ENCODE peak calls at places on chromosomes 6 and 20, in nine cellular contexts. W is SK-N-SH, J is GM13977, E is IMR-90, M is heart left ventricle, P is H9, I is ovary, A is cardiac muscle cell, H is right atrium auricular region. Y is an unnamed sample.

GRCh38 chr20:24948939-24949679 is at the start of gene CST7:
- DNase-seq in W (no peak), J (peak), E (no peak), M (peak), P (peak), I (no peak), A (no peak), H (no peak), Y (no peak)

GRCh38 chr6:217048-217659 is 75.1 kb upstream of the DUSP22 start:
- DNase-seq in W (peak), J (no peak), E (no peak), M (no peak), P (peak), I (no peak), A (peak), H (no peak), Y (peak)

GRCh38 chr6:11538049-11538798 is 675 bp downstream of the TMEM170B start:
- DNase-seq in W (peak), J (peak), E (no peak), M (peak), P (peak), I (peak), A (peak), H (no peak), Y (no peak)

GRCh38 chr20:62980380-62980960 is 26.3 kb downstream of the BHLHE23 start:
- DNase-seq in W (no peak), J (no peak), E (no peak), M (no peak), P (no peak), I (no peak), A (no peak), H (no peak), Y (no peak)

GRCh38 chr6:98579089-98579488 is 255.3 kb upstream of the POU3F2 start:
- DNase-seq in W (no peak), J (no peak), E (no peak), M (no peak), P (no peak), I (no peak), A (no peak), H (no peak), Y (no peak)

GRCh38 chr6:166477647-166478365 is 95.1 kb upstream of the MPC1 start:
- DNase-seq in W (no peak), J (no peak), E (no peak), M (no peak), P (no peak), I (no peak), A (no peak), H (no peak), Y (no peak)

GRCh38 chr20:59835448-59836395 is 97.7 kb downstream of the SYCP2 start:
- DNase-seq in W (peak), J (peak), E (peak), M (peak), P (peak), I (peak), A (peak), H (no peak), Y (peak)

GRCh38 chr20:13147971-13148370 is 73.1 kb upstream of the ISM1 start:
- DNase-seq in W (no peak), J (no peak), E (no peak), M (no peak), P (no peak), I (no peak), A (no peak), H (no peak), Y (no peak)

GRCh38 chr20:14544688-14545087 is 207.3 kb upstream of the FLRT3 start:
- DNase-seq in W (no peak), J (no peak), E (no peak), M (no peak), P (no peak), I (no peak), A (peak), H (no peak), Y (no peak)

GRCh38 chr6:39181333-39181732 is 47.9 kb downstream of the KCNK5 start:
- DNase-seq in W (no peak), J (no peak), E (no peak), M (no peak), P (no peak), I (no peak), A (no peak), H (no peak), Y (no peak)

GRCh38 chr6:38346291-38347079 is 293.2 kb downstream of the BTBD9 start:
- DNase-seq in W (no peak), J (no peak), E (peak), M (no peak), P (no peak), I (no peak), A (no peak), H (no peak), Y (peak)

GRCh38 chr6:53928641-53929339 is 134.0 kb downstream of the LRRC1 start:
- DNase-seq in W (no peak), J (no peak), E (peak), M (no peak), P (no peak), I (no peak), A (no peak), H (no peak), Y (peak)

GRCh38 chr6:36204068-36204753 is 7.7 kb downstream of the BRPF3 start:
- DNase-seq in W (no peak), J (no peak), E (no peak), M (no peak), P (no peak), I (no peak), A (no peak), H (no peak), Y (no peak)

GRCh38 chr6:116931456-116931855 is 54.4 kb downstream of the RFX6 start:
- DNase-seq in W (no peak), J (no peak), E (no peak), M (no peak), P (no peak), I (no peak), A (no peak), H (no peak), Y (no peak)

GRCh38 chr20:58293453-58293852 is 16.1 kb upstream of the RAB22A start:
- DNase-seq in W (peak), J (peak), E (no peak), M (peak), P (peak), I (no peak), A (peak), H (no peak), Y (peak)

GRCh38 chr20:46388201-46388836 is 18.1 kb downstream of the ELMO2 start:
- DNase-seq in W (no peak), J (no peak), E (no peak), M (no peak), P (no peak), I (no peak), A (no peak), H (no peak), Y (no peak)

GRCh38 chr6:52423971-52424381 is 3.8 kb downstream of the EFHC1 start:
- DNase-seq in W (no peak), J (no peak), E (peak), M (peak), P (peak), I (no peak), A (no peak), H (peak), Y (peak)

GRCh38 chr20:20411382-20411781 is 43.5 kb downstream of the INSM1 start:
- DNase-seq in W (no peak), J (no peak), E (no peak), M (no peak), P (no peak), I (no peak), A (no peak), H (no peak), Y (no peak)

GRCh38 chr6:89021629-89022028 is 58.2 kb upstream of the RNGTT start:
- DNase-seq in W (no peak), J (no peak), E (no peak), M (no peak), P (peak), I (no peak), A (no peak), H (no peak), Y (no peak)

GRCh38 chr6:31826793-31827285 is 699 bp upstream of the HSPA1B start:
- DNase-seq in W (no peak), J (peak), E (no peak), M (peak), P (peak), I (peak), A (peak), H (peak), Y (peak)

GRCh38 chr20:41181567-41181966 is 44.2 kb downstream of the PLCG1 start:
- DNase-seq in W (no peak), J (no peak), E (no peak), M (no peak), P (peak), I (no peak), A (no peak), H (peak), Y (no peak)

GRCh38 chr6:119348308-119349040 is 1.1 kb downstream of the MAN1A1 start:
- DNase-seq in W (peak), J (peak), E (peak), M (peak), P (peak), I (peak), A (peak), H (no peak), Y (no peak)

GRCh38 chr6:146905313-146905712 is 298.9 kb upstream of the STXBP5 start:
- DNase-seq in W (peak), J (no peak), E (peak), M (peak), P (no peak), I (no peak), A (no peak), H (no peak), Y (peak)

GRCh38 chr6:123715243-123715863 is 78.6 kb upstream of the TRDN start:
- DNase-seq in W (peak), J (no peak), E (no peak), M (no peak), P (no peak), I (no peak), A (peak), H (no peak), Y (peak)

GRCh38 chr6:138944412-138944811 is 43.6 kb downstream of the REPS1 start:
- DNase-seq in W (no peak), J (peak), E (peak), M (no peak), P (no peak), I (no peak), A (no peak), H (no peak), Y (peak)

GRCh38 chr6:30883476-30883742 is 910 bp upstream of the DDR1 start:
- DNase-seq in W (no peak), J (no peak), E (no peak), M (no peak), P (no peak), I (no peak), A (no peak), H (no peak), Y (no peak)

GRCh38 chr6:141824258-141824795 is 308.4 kb upstream of the GJE1 start:
- DNase-seq in W (no peak), J (no peak), E (no peak), M (no peak), P (no peak), I (no peak), A (peak), H (no peak), Y (no peak)

GRCh38 chr6:33908025-33908424 is 104.2 kb upstream of the MLN start:
- DNase-seq in W (no peak), J (no peak), E (no peak), M (no peak), P (no peak), I (no peak), A (no peak), H (no peak), Y (no peak)

GRCh38 chr6:158026054-158026900 is 44.6 kb downstream of the SYNJ2 start:
- DNase-seq in W (peak), J (peak), E (peak), M (peak), P (peak), I (peak), A (peak), H (peak), Y (peak)

GRCh38 chr6:137892271-137892708 is 25.2 kb downstream of the TNFAIP3 start:
- DNase-seq in W (no peak), J (no peak), E (peak), M (no peak), P (no peak), I (no peak), A (no peak), H (no peak), Y (no peak)

GRCh38 chr6:149897855-149898744 is at the start of gene RAET1E:
- DNase-seq in W (no peak), J (no peak), E (no peak), M (no peak), P (no peak), I (no peak), A (peak), H (peak), Y (peak)

GRCh38 chr20:50048420-50049166 is 64.4 kb downstream of the UBE2V1 start:
- DNase-seq in W (no peak), J (no peak), E (peak), M (peak), P (no peak), I (no peak), A (no peak), H (no peak), Y (peak)

GRCh38 chr20:22381812-22382416 is 202.5 kb downstream of the FOXA2 start:
- DNase-seq in W (no peak), J (no peak), E (no peak), M (no peak), P (no peak), I (no peak), A (no peak), H (no peak), Y (no peak)

GRCh38 chr6:156359912-156360311 is 417.3 kb upstream of the ARID1B start:
- DNase-seq in W (no peak), J (peak), E (no peak), M (no peak), P (peak), I (no peak), A (peak), H (no peak), Y (no peak)

GRCh38 chr20:11274137-11274536 is 600.3 kb upstream of the JAG1 start:
- DNase-seq in W (peak), J (peak), E (peak), M (no peak), P (no peak), I (no peak), A (peak), H (no peak), Y (peak)

GRCh38 chr6:167350322-167350721 is 25.4 kb downstream of the TTLL2 start:
- DNase-seq in W (no peak), J (no peak), E (no peak), M (peak), P (no peak), I (no peak), A (no peak), H (no peak), Y (no peak)

GRCh38 chr20:48451401-48451800 is 376.4 kb downstream of the PREX1 start:
- DNase-seq in W (no peak), J (no peak), E (no peak), M (no peak), P (no peak), I (no peak), A (no peak), H (no peak), Y (no peak)

GRCh38 chr6:15620616-15621015 is 42.2 kb downstream of the DTNBP1 start:
- DNase-seq in W (peak), J (no peak), E (no peak), M (no peak), P (no peak), I (no peak), A (peak), H (no peak), Y (no peak)

GRCh38 chr6:15622045-15622750 is 40.6 kb downstream of the DTNBP1 start:
- DNase-seq in W (no peak), J (no peak), E (peak), M (no peak), P (no peak), I (no peak), A (no peak), H (no peak), Y (peak)

GRCh38 chr6:15621203-15622044 is 41.4 kb downstream of the DTNBP1 start:
- DNase-seq in W (peak), J (peak), E (peak), M (peak), P (peak), I (no peak), A (peak), H (no peak), Y (peak)

GRCh38 chr6:15618685-15619084 is 44.1 kb downstream of the DTNBP1 start:
- DNase-seq in W (no peak), J (no peak), E (no peak), M (no peak), P (no peak), I (no peak), A (no peak), H (no peak), Y (no peak)

GRCh38 chr6:15619330-15619729 is 43.5 kb downstream of the DTNBP1 start:
- DNase-seq in W (no peak), J (no peak), E (no peak), M (no peak), P (no peak), I (no peak), A (no peak), H (no peak), Y (no peak)
- TF ChIP-seq CTCF in W (no peak), J (no peak), E (no peak), M (no peak), P (no peak), I (no peak), A (no peak), H (no peak), Y (no peak)

GRCh38 chr20:19026901-19027644 is 185.4 kb upstream of the SLC24A3 start:
- DNase-seq in W (no peak), J (no peak), E (no peak), M (no peak), P (peak), I (no peak), A (no peak), H (peak), Y (no peak)
- TF ChIP-seq CTCF in W (peak), J (peak), E (no peak), M (no peak), P (peak), I (no peak), A (no peak), H (no peak), Y (no peak)

GRCh38 chr6:18122128-18123093 is at the start of gene NHLRC1:
- DNase-seq in W (peak), J (peak), E (peak), M (peak), P (peak), I (peak), A (peak), H (peak), Y (no peak)
- TF ChIP-seq CTCF in W (peak), J (peak), E (peak), M (peak), P (peak), I (peak), A (peak), H (peak), Y (peak)

DNA sequence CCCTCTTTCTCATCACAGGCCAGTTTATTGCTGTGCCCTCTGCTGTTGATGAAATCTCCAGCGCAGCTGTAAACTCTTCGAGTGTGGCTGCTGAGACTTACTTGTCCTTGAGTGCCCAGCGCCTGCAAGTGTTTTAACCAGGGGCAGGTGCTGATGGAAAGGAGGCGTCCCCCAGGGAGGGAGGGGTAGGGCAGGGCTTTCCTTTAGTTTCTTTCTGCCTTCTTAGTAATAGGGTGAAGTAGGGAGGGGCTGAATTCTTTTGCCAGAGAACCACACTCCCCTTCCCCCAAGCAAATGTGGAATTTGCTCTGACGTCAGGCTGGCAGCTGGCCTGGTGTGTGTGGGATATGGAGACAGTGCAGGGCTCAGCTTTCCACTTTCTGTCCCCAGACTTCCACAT is 61.2 kb downstream of the IGF2R start:
- DNase-seq in W (peak), J (no peak), E (peak), M (peak), P (no peak), I (peak), A (peak), H (peak), Y (peak)
- TF ChIP-seq CTCF in W (no peak), J (no peak), E (no peak), M (no peak), P (no peak), I (no peak), A (peak), H (no peak), Y (no peak)

DNA sequence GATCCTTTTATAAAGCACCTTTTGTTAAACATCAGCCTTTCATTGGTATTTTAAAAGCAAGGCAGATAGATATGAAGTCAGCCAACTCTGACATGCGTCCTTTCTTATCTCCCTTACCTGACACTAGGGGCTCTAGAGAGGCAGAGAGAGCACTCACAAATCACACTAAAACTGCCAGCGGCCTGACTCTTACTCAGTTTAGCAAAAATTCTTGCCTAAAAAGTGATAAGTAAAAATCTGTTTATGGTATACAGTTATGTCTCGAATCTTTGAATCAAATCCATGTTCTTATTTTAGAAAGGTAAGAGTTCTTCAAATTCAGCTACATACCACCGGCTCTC is 10.4 kb upstream of the TDRD6 start:
- DNase-seq in W (no peak), J (no peak), E (no peak), M (no peak), P (no peak), I (no peak), A (peak), H (no peak), Y (peak)
- TF ChIP-seq CTCF in W (peak), J (peak), E (peak), M (no peak), P (peak), I (no peak), A (no peak), H (no peak), Y (no peak)

DNA sequence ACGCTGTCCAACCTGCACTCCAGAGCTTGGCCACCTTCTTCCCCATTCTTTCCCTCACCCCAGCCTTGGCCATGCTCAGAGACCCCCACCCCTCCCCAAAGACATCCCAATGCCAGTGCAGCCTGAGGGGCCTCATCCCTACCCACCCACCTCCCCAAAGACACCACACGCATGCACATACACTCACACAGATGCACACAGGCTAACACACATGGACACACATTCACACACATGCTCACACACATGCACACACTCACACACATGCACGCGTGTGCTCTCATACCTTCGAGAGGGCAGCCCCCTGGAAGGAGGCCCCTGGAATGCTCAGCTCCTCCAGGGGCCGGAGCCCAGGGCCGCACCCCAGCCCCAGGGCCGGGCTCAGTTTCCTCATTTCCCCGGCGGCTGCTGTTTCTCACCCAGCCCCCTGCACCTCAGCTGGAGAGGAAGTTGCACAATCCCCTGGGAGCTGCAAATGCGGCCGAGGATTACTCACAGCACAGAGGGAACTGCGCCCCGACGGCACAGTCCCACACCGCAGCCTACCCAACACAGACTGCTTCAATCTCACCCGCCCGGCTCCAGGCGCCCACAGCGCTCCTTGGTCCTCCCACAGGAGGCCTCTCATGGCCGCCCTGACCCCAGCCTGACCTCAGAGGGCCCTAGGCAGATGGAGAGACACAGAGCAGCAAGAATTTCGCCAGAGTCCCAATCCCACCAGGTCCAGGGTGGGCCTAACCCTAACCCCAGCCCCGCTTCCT is 12.1 kb downstream of the TFEB start:
- DNase-seq in W (no peak), J (peak), E (peak), M (peak), P (peak), I (no peak), A (no peak), H (peak), Y (peak)
- TF ChIP-seq CTCF in W (no peak), J (no peak), E (peak), M (no peak), P (no peak), I (no peak), A (no peak), H (no peak), Y (no peak)

Y was measured in MCF 10A.